ENCODE peak calls at places on chromosomes 6 and 20, in seven cellular contexts. Q is fibroblast of mammary gland; C is mesendoderm; H is esophagus muscularis mucosa; U is CD8-positive, alpha-beta T cell; R is mucosa of descending colon; G is pancreas. O is an unnamed sample.

GRCh38 chr6:44942201-44942600 is 385.9 kb upstream of the RUNX2 start:
- DNase-seq in C (peak; percentile 39), G (no peak), H (no peak), Q (no peak), R (no peak), U (no peak), O (no peak)

GRCh38 chr20:12968472-12968871 is 40.3 kb upstream of the SPTLC3 start:
- DNase-seq in C (no peak), Q (no peak), H (no peak), U (no peak), G (no peak), R (no peak), O (no peak)

GRCh38 chr6:147676468-147676867 is 168.0 kb downstream of the SAMD5 start:
- DNase-seq in C (no peak), U (no peak), Q (peak; percentile 1), H (no peak), R (no peak), G (no peak), O (no peak)

GRCh38 chr20:54848984-54849538 is 373.7 kb downstream of the DOK5 start:
- DNase-seq in C (no peak), Q (no peak), U (no peak), R (no peak), G (no peak), H (no peak), O (no peak)

GRCh38 chr6:37696220-37696840 is 1.4 kb downstream of the MDGA1 start:
- DNase-seq in Q (peak; percentile 38), R (no peak), C (no peak), G (peak; percentile 36), U (no peak), H (no peak), O (no peak)

GRCh38 chr6:87277123-87277522 is 45.3 kb upstream of the SMIM8 start:
- DNase-seq in U (no peak), G (no peak), H (no peak), Q (peak; percentile 39), R (no peak), C (no peak), O (no peak)

GRCh38 chr6:28898710-28898965 is 25.1 kb downstream of the TRIM27 start:
- DNase-seq in C (no peak), Q (no peak), H (no peak), U (no peak), G (no peak), R (no peak), O (no peak)

GRCh38 chr6:51842066-51842465 is 245.3 kb downstream of the PKHD1 start:
- DNase-seq in U (no peak), H (no peak), R (no peak), G (no peak), C (no peak), Q (no peak), O (no peak)

GRCh38 chr20:9161308-9161707 is 92.4 kb downstream of the PLCB4 start:
- DNase-seq in G (no peak), U (no peak), R (no peak), C (no peak), Q (no peak), H (no peak), O (no peak)

GRCh38 chr20:57772349-57772964 is 62.6 kb upstream of the PMEPA1 start:
- DNase-seq in U (no peak), Q (peak; percentile 64), H (no peak), C (peak; percentile 88), G (no peak), R (no peak), O (no peak)

GRCh38 chr6:157260735-157261134 is 62.6 kb downstream of the TMEM242 start:
- DNase-seq in H (no peak), G (no peak), U (no peak), R (peak; percentile 11), Q (no peak), C (no peak), O (no peak)

GRCh38 chr6:45419574-45420082 is 41.9 kb upstream of the SUPT3H start:
- DNase-seq in U (peak; percentile 41), Q (peak; percentile 52), G (peak; percentile 29), H (no peak), R (peak; percentile 71), C (peak; percentile 79), O (peak; percentile 71)

GRCh38 chr6:158717341-158718328 is 67.8 kb downstream of the SYTL3 start:
- DNase-seq in Q (no peak), R (no peak), G (no peak), U (no peak), C (no peak), H (no peak), O (no peak)

GRCh38 chr20:36613974-36614373 is 8.4 kb downstream of the RAB5IF start:
- DNase-seq in R (peak; percentile 49), Q (no peak), H (no peak), C (no peak), G (peak; percentile 71), U (no peak), O (no peak)

GRCh38 chr6:79601020-79601609 is 30.0 kb upstream of the SH3BGRL2 start:
- DNase-seq in C (no peak), U (no peak), G (no peak), H (no peak), Q (peak; percentile 71), R (no peak), O (no peak)

GRCh38 chr6:140205795-140206593 is 831.5 kb upstream of the CITED2 start:
- DNase-seq in Q (no peak), U (no peak), G (no peak), R (no peak), C (no peak), H (no peak), O (no peak)

DNA sequence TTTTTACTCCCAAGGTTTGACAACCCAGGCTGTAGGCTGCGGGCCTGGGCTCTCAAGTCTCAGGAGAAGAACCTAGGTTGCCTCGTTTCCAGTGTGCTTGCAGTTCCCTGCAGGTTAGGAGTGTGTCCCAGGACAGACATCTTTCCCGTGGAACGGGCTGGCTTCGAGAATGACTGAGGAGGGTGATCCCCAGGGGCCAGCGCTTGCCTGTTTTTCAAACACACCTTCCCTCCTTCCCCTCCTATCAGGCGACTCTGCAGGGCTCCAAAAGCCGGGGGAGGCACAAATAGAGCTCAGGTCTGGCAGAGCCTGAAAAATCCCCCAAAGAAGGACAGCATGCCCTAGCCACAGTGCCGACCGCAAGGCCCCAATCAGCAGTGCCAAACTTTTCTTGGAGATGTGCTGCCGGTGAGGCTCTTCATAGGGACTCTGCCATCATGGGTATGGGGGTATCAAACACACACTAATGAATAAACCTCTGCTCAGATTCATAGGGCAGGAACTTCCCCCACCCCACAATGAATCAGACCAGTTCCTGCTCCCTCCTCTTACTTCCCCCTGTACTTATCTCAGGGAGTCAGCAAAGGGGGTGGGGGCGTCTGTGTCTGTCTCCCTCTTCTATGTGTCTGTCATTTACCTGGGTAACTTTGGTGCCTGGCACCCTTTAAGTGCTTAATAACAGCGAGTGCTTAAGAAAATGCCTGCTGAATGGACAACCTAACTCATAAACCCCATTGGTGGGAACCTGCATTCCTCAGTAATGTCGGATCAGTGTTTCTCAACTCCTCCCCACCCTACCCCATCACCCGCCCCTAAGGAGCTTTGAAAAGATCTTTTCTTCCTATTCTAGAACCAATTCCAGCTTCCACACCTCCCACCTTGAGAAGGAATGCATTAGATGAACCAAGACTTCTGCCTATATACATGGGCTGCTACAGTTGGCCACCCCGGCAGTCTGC is 1.6 kb downstream of the KCNG1 start:
- DNase-seq in C (peak; percentile 81), R (no peak), U (no peak), Q (peak; percentile 35), G (no peak), H (no peak), O (no peak)
- H3K4me3 ChIP-seq in C (peak overlapping the region; percentile 93), R (no peak overlapping the region), U (no peak overlapping the region), Q (peak overlapping the region; percentile 54), G (no peak overlapping the region), H (no peak overlapping the region), O (no peak overlapping the region)

DNA sequence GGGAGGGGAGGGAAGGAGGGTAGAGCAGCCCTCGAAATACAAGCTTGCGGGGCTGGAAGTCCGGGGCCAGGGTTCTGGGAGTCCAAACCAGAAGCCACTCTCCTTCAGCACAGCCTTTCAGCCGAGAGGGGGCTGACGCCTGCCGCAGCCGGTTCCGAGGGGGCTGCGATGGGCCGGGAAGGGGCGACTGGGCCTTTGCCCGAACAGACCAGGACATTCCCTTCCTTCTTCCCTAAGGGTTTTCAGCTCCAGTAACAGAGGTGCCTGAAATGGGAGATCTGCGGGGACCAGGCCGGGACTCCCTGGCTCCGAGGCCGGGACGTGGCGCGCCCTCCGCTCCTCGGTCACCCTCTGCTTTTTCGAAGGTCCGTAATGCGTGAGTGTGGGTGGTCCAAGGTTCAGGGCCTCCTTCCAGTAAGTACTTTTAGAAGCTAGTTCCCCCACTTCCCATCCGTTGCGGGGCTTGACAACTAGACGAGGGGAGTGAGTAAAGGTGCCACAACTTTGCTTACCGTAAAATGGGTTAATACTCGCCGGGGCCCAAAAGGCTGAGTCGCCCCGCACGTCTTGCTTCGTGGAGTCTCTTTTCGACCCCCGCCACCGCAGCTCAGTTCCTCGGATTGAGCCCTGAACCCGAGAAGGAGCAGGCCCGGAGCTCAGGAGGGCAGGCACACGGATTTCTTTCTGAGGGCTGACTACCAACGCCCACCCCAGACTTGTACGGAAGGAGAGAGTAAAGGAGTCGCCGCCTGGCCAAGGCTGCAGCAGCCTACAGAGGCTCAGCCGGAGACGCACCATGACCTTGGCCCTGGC is 2.9 kb upstream of the OLIG3 start:
- DNase-seq in G (no peak), R (no peak), U (no peak), C (no peak), H (peak; percentile 86), Q (no peak), O (no peak)
- H3K4me3 ChIP-seq in G (peak overlapping the region; percentile 6), R (no peak overlapping the region), U (peak overlapping the region; percentile 40), C (no peak overlapping the region), H (peak overlapping the region; percentile 33), Q (no peak overlapping the region), O (no peak overlapping the region)

GRCh38 chr6:108565091-108565766 is 4.5 kb downstream of the FOXO3 start:
- DNase-seq in Q (no peak), R (no peak), C (no peak), G (no peak), U (no peak), H (no peak), O (no peak)

GRCh38 chr6:108564178-108564577 is 3.5 kb downstream of the FOXO3 start:
- DNase-seq in R (no peak), C (no peak), G (no peak), U (no peak), H (no peak), Q (peak; percentile 99), O (no peak)

GRCh38 chr6:108566406-108566805 is 5.7 kb downstream of the FOXO3 start:
- DNase-seq in R (no peak), C (no peak), H (no peak), Q (no peak), U (no peak), G (peak; percentile 49), O (no peak)

GRCh38 chr6:108568101-108568500 is 7.4 kb downstream of the FOXO3 start:
- DNase-seq in H (no peak), Q (no peak), C (no peak), U (no peak), R (no peak), G (no peak), O (no peak)

DNA sequence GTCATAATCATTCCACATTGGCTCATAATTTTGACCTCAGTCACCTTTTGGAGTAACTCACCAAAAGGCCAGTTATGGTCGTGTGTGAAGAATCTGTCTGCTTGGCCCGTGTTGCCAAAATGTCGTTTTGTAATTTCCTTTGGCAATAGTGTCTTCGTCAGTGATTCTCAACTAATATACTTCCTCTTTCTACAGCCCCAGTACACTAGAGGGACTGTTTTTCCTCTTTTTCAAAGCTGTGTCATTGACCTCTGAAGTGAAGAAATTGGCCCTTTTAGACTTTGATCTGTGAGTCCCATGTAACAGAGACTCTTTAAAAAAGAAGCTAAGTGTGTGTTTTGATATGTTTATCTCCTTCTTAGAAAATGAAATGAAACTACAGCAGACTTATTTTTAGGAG is 5.2 kb downstream of the FOXO3 start:
- DNase-seq in R (no peak), C (no peak), G (no peak), H (no peak), U (no peak), Q (peak; percentile 98), O (no peak)
- H3K4me3 ChIP-seq in R (no peak overlapping the region), C (no peak overlapping the region), G (no peak overlapping the region), H (peak overlapping the region; percentile 6), U (no peak overlapping the region), Q (no peak overlapping the region), O (peak overlapping the region; percentile 2)

GRCh38 chr6:93418113-93418447 is 1.3 kb downstream of the EPHA7 start:
- DNase-seq in H (no peak), G (no peak), R (no peak), Q (no peak), U (no peak), C (no peak), O (no peak)
- H3K4me3 ChIP-seq in H (peak overlapping the region; percentile 88), G (peak overlapping the region; percentile 18), R (no peak overlapping the region), Q (no peak overlapping the region), U (peak overlapping the region; percentile 31), C (peak overlapping the region; percentile 88), O (peak overlapping the region; percentile 42)

O was measured in right lobe of liver.